ENCODE peak calls at places on chromosomes 1 and 21, in four cellular contexts. X is EL, S is fibroblast of lung, T is Right ventricle myocardium superior. M is an unnamed sample.

GRCh38 chr1:60974973-60975372 is 107.4 kb upstream of the NFIA start:
- DNase-seq in X (no peak), T (no peak), S (no peak), M (no peak)

GRCh38 chr21:16243396-16243795 is 513.6 kb downstream of the USP25 start:
- DNase-seq in S (no peak), X (no peak), T (no peak), M (no peak)

GRCh38 chr21:42310411-42311001 is 4.7 kb downstream of the TFF3 start:
- DNase-seq in T (no peak), X (no peak), S (no peak), M (no peak)

GRCh38 chr1:75630998-75631397 is 20.1 kb upstream of the SLC44A5 start:
- DNase-seq in X (no peak), T (no peak), S (no peak), M (no peak)

GRCh38 chr1:24387636-24388035 is 25.9 kb downstream of the STPG1 start:
- DNase-seq in S (no peak), X (no peak), T (no peak), M (no peak)

GRCh38 chr1:236870721-236871120 is 75.6 kb downstream of the MTR start:
- DNase-seq in X (no peak), S (no peak), T (no peak), M (no peak)

GRCh38 chr1:65045022-65045786 is 78.9 kb upstream of the JAK1 start:
- DNase-seq in X (no peak), S (peak; percentile 14), T (no peak), M (no peak)

GRCh38 chr1:183349201-183349711 is 68.9 kb downstream of the NMNAT2 start:
- DNase-seq in X (peak; percentile 30), T (no peak), S (peak; percentile 19), M (no peak)

GRCh38 chr1:9326596-9326995 is 33.9 kb downstream of the SPSB1 start:
- DNase-seq in X (peak; percentile 44), S (peak; percentile 66), T (no peak), M (no peak)

GRCh38 chr1:40079774-40080390 is 17.2 kb downstream of the PPT1 start:
- DNase-seq in X (no peak), S (no peak), T (no peak), M (no peak)

GRCh38 chr1:202197670-202198359 is 4.2 kb downstream of the LGR6 start:
- DNase-seq in X (no peak), S (no peak), T (no peak), M (no peak)

GRCh38 chr1:19424651-19425570 is 60.4 kb downstream of the CAPZB start:
- DNase-seq in S (no peak), T (no peak), X (no peak), M (no peak)

GRCh38 chr1:233229291-233229690 is 66.2 kb downstream of the PCNX2 start:
- DNase-seq in X (no peak), S (no peak), T (no peak), M (no peak)

GRCh38 chr1:59421232-59421920 is 124.5 kb downstream of the FGGY start:
- DNase-seq in T (no peak), S (no peak), X (no peak), M (no peak)

GRCh38 chr1:48039088-48040049 is 42.2 kb upstream of the TRABD2B start:
- DNase-seq in X (no peak), T (no peak), S (peak; percentile 27), M (no peak)

GRCh38 chr1:71087060-71087459 is 6.2 kb upstream of the ZRANB2 start:
- DNase-seq in S (no peak), T (no peak), X (no peak), M (no peak)

GRCh38 chr1:226873771-226874578 is 3.6 kb downstream of the PSEN2 start:
- DNase-seq in T (no peak), X (no peak), S (no peak), M (no peak)

GRCh38 chr21:46022551-46023107 is 41.1 kb downstream of the COL6A1 start:
- DNase-seq in T (no peak), S (no peak), X (peak; percentile 43), M (no peak)

GRCh38 chr21:45356653-45357435 is 48.1 kb upstream of the COL18A1 start:
- DNase-seq in X (no peak), T (peak; percentile 37), S (no peak), M (no peak)

GRCh38 chr1:20233394-20233793 is 47.1 kb upstream of the PLA2G2C start:
- DNase-seq in S (peak; percentile 56), X (peak; percentile 18), T (no peak), M (no peak)

GRCh38 chr1:91653183-91653582 is 152.5 kb downstream of the CDC7 start:
- DNase-seq in T (no peak), X (no peak), S (no peak), M (no peak)

GRCh38 chr1:215992620-215993019 is 425.5 kb downstream of the KCTD3 start:
- DNase-seq in X (peak; percentile 56), S (peak; percentile 51), T (no peak), M (no peak)

GRCh38 chr21:46295177-46295711 is 9.1 kb downstream of the YBEY start:
- DNase-seq in T (no peak), S (peak; percentile 24), X (peak; percentile 56), M (no peak)

GRCh38 chr1:37255111-37255795 is 219.1 kb upstream of the ZC3H12A start:
- DNase-seq in X (no peak), T (no peak), S (no peak), M (no peak)

GRCh38 chr1:57019240-57019805 is 53.5 kb upstream of the C8B start:
- DNase-seq in T (no peak), S (no peak), X (no peak), M (no peak)

GRCh38 chr1:39590546-39590945 is 14.0 kb upstream of the PABPC4 start:
- DNase-seq in X (peak; percentile 54), S (no peak), T (no peak), M (no peak)

GRCh38 chr1:5267603-5268235 is 613.3 kb downstream of the AJAP1 start:
- DNase-seq in T (no peak), S (no peak), X (no peak), M (no peak)

GRCh38 chr1:190665045-190665444 is 187.4 kb upstream of the BRINP3 start:
- DNase-seq in T (no peak), S (no peak), X (no peak), M (no peak)

GRCh38 chr1:41880261-41880660 is 38.5 kb downstream of the HIVEP3 start:
- DNase-seq in S (no peak), X (no peak), T (no peak), M (no peak)

GRCh38 chr1:230273141-230273710 is 152.9 kb downstream of the PGBD5 start:
- DNase-seq in X (no peak), T (peak; percentile 21), S (no peak), M (no peak)

M was measured in osteocyte.